ENCODE peak calls at places on chromosome 13, in nine cellular contexts. One of them, this sample, is unnamed.

GRCh38 chr13:32022292-32022691 is 9.3 kb upstream of the FRY start:
- DNase-seq in brain microvascular endothelial cell: no peak
- DNase-seq in CD8-positive, alpha-beta memory T cell: no peak
- DNase-seq in aorta: no peak
- DNase-seq in substantia nigra: no peak
- DNase-seq in naive thymus-derived CD4-positive, alpha-beta T cell: no peak
- DNase-seq in cardiac muscle cell: no peak
- DNase-seq in RWPE1: no peak
- DNase-seq in neuronal stem cell: no peak
- DNase-seq in this sample: no peak

GRCh38 chr13:108958013-108958376 is 328.6 kb downstream of the MYO16 start:
- DNase-seq in CD8-positive, alpha-beta memory T cell: no peak
- DNase-seq in RWPE1: no peak
- DNase-seq in substantia nigra: no peak
- DNase-seq in brain microvascular endothelial cell: no peak
- DNase-seq in cardiac muscle cell: no peak
- DNase-seq in naive thymus-derived CD4-positive, alpha-beta T cell: no peak
- DNase-seq in neuronal stem cell: no peak
- DNase-seq in aorta: no peak
- DNase-seq in this sample: no peak

GRCh38 chr13:45194081-45194939 is 6.5 kb downstream of the KCTD4 start:
- DNase-seq in naive thymus-derived CD4-positive, alpha-beta T cell: no peak
- DNase-seq in cardiac muscle cell: peak
- DNase-seq in substantia nigra: peak
- DNase-seq in neuronal stem cell: no peak
- DNase-seq in CD8-positive, alpha-beta memory T cell: no peak
- DNase-seq in aorta: peak
- DNase-seq in brain microvascular endothelial cell: peak
- DNase-seq in RWPE1: no peak
- DNase-seq in this sample: no peak

GRCh38 chr13:24877531-24877930 is 113.6 kb downstream of the RNF17 start:
- DNase-seq in CD8-positive, alpha-beta memory T cell: no peak
- DNase-seq in substantia nigra: no peak
- DNase-seq in neuronal stem cell: no peak
- DNase-seq in naive thymus-derived CD4-positive, alpha-beta T cell: no peak
- DNase-seq in brain microvascular endothelial cell: no peak
- DNase-seq in cardiac muscle cell: no peak
- DNase-seq in RWPE1: no peak
- DNase-seq in aorta: no peak
- DNase-seq in this sample: no peak

GRCh38 chr13:63367522-63368198 is 1952.0 kb upstream of the PCDH20 start:
- DNase-seq in neuronal stem cell: no peak
- DNase-seq in naive thymus-derived CD4-positive, alpha-beta T cell: no peak
- DNase-seq in brain microvascular endothelial cell: no peak
- DNase-seq in cardiac muscle cell: no peak
- DNase-seq in RWPE1: no peak
- DNase-seq in substantia nigra: no peak
- DNase-seq in CD8-positive, alpha-beta memory T cell: no peak
- DNase-seq in aorta: no peak
- DNase-seq in this sample: no peak

GRCh38 chr13:96792188-96792587 is 202.1 kb downstream of the OXGR1 start:
- DNase-seq in aorta: no peak
- DNase-seq in brain microvascular endothelial cell: no peak
- DNase-seq in neuronal stem cell: no peak
- DNase-seq in RWPE1: no peak
- DNase-seq in naive thymus-derived CD4-positive, alpha-beta T cell: no peak
- DNase-seq in CD8-positive, alpha-beta memory T cell: no peak
- DNase-seq in substantia nigra: no peak
- DNase-seq in cardiac muscle cell: no peak
- DNase-seq in this sample: no peak

GRCh38 chr13:43364210-43365041 is 341.0 kb downstream of the DNAJC15 start:
- DNase-seq in CD8-positive, alpha-beta memory T cell: no peak
- DNase-seq in aorta: no peak
- DNase-seq in naive thymus-derived CD4-positive, alpha-beta T cell: no peak
- DNase-seq in cardiac muscle cell: peak
- DNase-seq in brain microvascular endothelial cell: peak
- DNase-seq in neuronal stem cell: no peak
- DNase-seq in substantia nigra: peak
- DNase-seq in RWPE1: no peak
- DNase-seq in this sample: peak

GRCh38 chr13:61350351-61350750 is 65.3 kb downstream of the PCDH20 start:
- DNase-seq in substantia nigra: no peak
- DNase-seq in aorta: no peak
- DNase-seq in brain microvascular endothelial cell: no peak
- DNase-seq in cardiac muscle cell: no peak
- DNase-seq in neuronal stem cell: no peak
- DNase-seq in RWPE1: no peak
- DNase-seq in CD8-positive, alpha-beta memory T cell: no peak
- DNase-seq in naive thymus-derived CD4-positive, alpha-beta T cell: no peak
- DNase-seq in this sample: no peak

GRCh38 chr13:98542568-98543379 is 34.1 kb downstream of the STK24 start:
- DNase-seq in naive thymus-derived CD4-positive, alpha-beta T cell: no peak
- DNase-seq in CD8-positive, alpha-beta memory T cell: no peak
- DNase-seq in cardiac muscle cell: no peak
- DNase-seq in brain microvascular endothelial cell: no peak
- DNase-seq in substantia nigra: no peak
- DNase-seq in neuronal stem cell: no peak
- DNase-seq in aorta: no peak
- DNase-seq in RWPE1: no peak
- DNase-seq in this sample: no peak

GRCh38 chr13:111912991-111913781 is 153.8 kb upstream of the SOX1 start:
- DNase-seq in aorta: no peak
- DNase-seq in naive thymus-derived CD4-positive, alpha-beta T cell: no peak
- DNase-seq in RWPE1: no peak
- DNase-seq in substantia nigra: no peak
- DNase-seq in CD8-positive, alpha-beta memory T cell: no peak
- DNase-seq in cardiac muscle cell: no peak
- DNase-seq in neuronal stem cell: no peak
- DNase-seq in brain microvascular endothelial cell: no peak
- DNase-seq in this sample: no peak

GRCh38 chr13:32791545-32792172 is 205.4 kb downstream of the PDS5B start:
- DNase-seq in CD8-positive, alpha-beta memory T cell: peak
- DNase-seq in substantia nigra: no peak
- DNase-seq in naive thymus-derived CD4-positive, alpha-beta T cell: no peak
- DNase-seq in aorta: no peak
- DNase-seq in RWPE1: no peak
- DNase-seq in cardiac muscle cell: no peak
- DNase-seq in neuronal stem cell: no peak
- DNase-seq in brain microvascular endothelial cell: no peak
- DNase-seq in this sample: no peak

GRCh38 chr13:43597599-43597945 is 189.2 kb downstream of the ENOX1 start:
- DNase-seq in cardiac muscle cell: no peak
- DNase-seq in substantia nigra: no peak
- DNase-seq in aorta: no peak
- DNase-seq in naive thymus-derived CD4-positive, alpha-beta T cell: no peak
- DNase-seq in RWPE1: no peak
- DNase-seq in brain microvascular endothelial cell: no peak
- DNase-seq in CD8-positive, alpha-beta memory T cell: no peak
- DNase-seq in neuronal stem cell: no peak
- DNase-seq in this sample: no peak

GRCh38 chr13:29543230-29544215 is 52.0 kb downstream of the SLC7A1 start:
- DNase-seq in substantia nigra: no peak
- DNase-seq in neuronal stem cell: no peak
- DNase-seq in RWPE1: no peak
- DNase-seq in CD8-positive, alpha-beta memory T cell: no peak
- DNase-seq in naive thymus-derived CD4-positive, alpha-beta T cell: no peak
- DNase-seq in cardiac muscle cell: peak
- DNase-seq in brain microvascular endothelial cell: peak
- DNase-seq in aorta: no peak
- DNase-seq in this sample: no peak

GRCh38 chr13:109816979-109817275 is 30.5 kb upstream of the IRS2 start:
- DNase-seq in naive thymus-derived CD4-positive, alpha-beta T cell: no peak
- DNase-seq in neuronal stem cell: no peak
- DNase-seq in aorta: no peak
- DNase-seq in substantia nigra: no peak
- DNase-seq in RWPE1: no peak
- DNase-seq in brain microvascular endothelial cell: peak
- DNase-seq in CD8-positive, alpha-beta memory T cell: no peak
- DNase-seq in cardiac muscle cell: peak
- DNase-seq in this sample: no peak

GRCh38 chr13:104810242-104810641 is 1725.2 kb downstream of the EFNB2 start:
- DNase-seq in substantia nigra: no peak
- DNase-seq in RWPE1: no peak
- DNase-seq in brain microvascular endothelial cell: no peak
- DNase-seq in CD8-positive, alpha-beta memory T cell: no peak
- DNase-seq in neuronal stem cell: no peak
- DNase-seq in naive thymus-derived CD4-positive, alpha-beta T cell: no peak
- DNase-seq in aorta: no peak
- DNase-seq in cardiac muscle cell: no peak
- DNase-seq in this sample: no peak

GRCh38 chr13:39602277-39602613 is 748 bp downstream of the LHFPL6 start:
- DNase-seq in neuronal stem cell: no peak
- DNase-seq in CD8-positive, alpha-beta memory T cell: no peak
- DNase-seq in brain microvascular endothelial cell: no peak
- DNase-seq in naive thymus-derived CD4-positive, alpha-beta T cell: no peak
- DNase-seq in substantia nigra: no peak
- DNase-seq in RWPE1: no peak
- DNase-seq in aorta: no peak
- DNase-seq in cardiac muscle cell: no peak
- DNase-seq in this sample: no peak

GRCh38 chr13:67230243-67230773 is at the start of gene PCDH9:
- DNase-seq in neuronal stem cell: peak
- DNase-seq in CD8-positive, alpha-beta memory T cell: peak
- DNase-seq in cardiac muscle cell: peak
- DNase-seq in brain microvascular endothelial cell: peak
- DNase-seq in aorta: peak
- DNase-seq in naive thymus-derived CD4-positive, alpha-beta T cell: peak
- DNase-seq in RWPE1: peak
- DNase-seq in substantia nigra: peak
- DNase-seq in this sample: peak

GRCh38 chr13:101570410-101570809 is 117.9 kb downstream of the ITGBL1 start:
- DNase-seq in naive thymus-derived CD4-positive, alpha-beta T cell: no peak
- DNase-seq in CD8-positive, alpha-beta memory T cell: no peak
- DNase-seq in substantia nigra: no peak
- DNase-seq in cardiac muscle cell: no peak
- DNase-seq in RWPE1: peak
- DNase-seq in aorta: no peak
- DNase-seq in brain microvascular endothelial cell: peak
- DNase-seq in neuronal stem cell: no peak
- DNase-seq in this sample: no peak

GRCh38 chr13:76538004-76538403 is 348.2 kb downstream of the KCTD12 start:
- DNase-seq in aorta: no peak
- DNase-seq in neuronal stem cell: no peak
- DNase-seq in substantia nigra: no peak
- DNase-seq in brain microvascular endothelial cell: no peak
- DNase-seq in cardiac muscle cell: no peak
- DNase-seq in RWPE1: no peak
- DNase-seq in CD8-positive, alpha-beta memory T cell: no peak
- DNase-seq in naive thymus-derived CD4-positive, alpha-beta T cell: no peak
- DNase-seq in this sample: no peak

DNA sequence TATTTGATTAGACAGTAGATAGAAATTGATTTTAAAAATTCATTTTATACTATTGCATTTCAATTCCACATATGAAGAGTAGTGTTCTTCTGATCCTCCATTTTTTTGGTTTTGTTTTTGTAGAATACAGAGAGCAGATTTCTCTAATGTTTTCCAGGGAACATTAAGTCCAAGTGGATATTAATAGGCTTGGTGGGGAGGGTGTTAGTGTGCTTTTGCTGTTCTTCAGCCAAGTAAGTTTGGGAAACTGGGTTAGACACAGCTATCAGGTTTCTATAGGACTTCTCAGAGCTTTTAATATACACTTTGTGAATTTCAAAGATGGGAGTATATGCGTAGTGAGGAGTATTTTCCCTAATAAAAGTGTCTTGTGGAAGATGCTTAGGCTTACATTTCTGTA is 21.8 kb downstream of the NAA16 start:
- DNase-seq in brain microvascular endothelial cell: no peak
- DNase-seq in naive thymus-derived CD4-positive, alpha-beta T cell: no peak
- DNase-seq in cardiac muscle cell: no peak
- DNase-seq in neuronal stem cell: no peak
- DNase-seq in aorta: no peak
- DNase-seq in RWPE1: no peak
- DNase-seq in substantia nigra: no peak
- DNase-seq in CD8-positive, alpha-beta memory T cell: no peak
- DNase-seq in this sample: no peak
- H3K27ac ChIP-seq in brain microvascular endothelial cell: no peak
- H3K27ac ChIP-seq in naive thymus-derived CD4-positive, alpha-beta T cell: no peak
- H3K27ac ChIP-seq in cardiac muscle cell: no peak
- H3K27ac ChIP-seq in neuronal stem cell: no peak
- H3K27ac ChIP-seq in aorta: no peak
- H3K27ac ChIP-seq in RWPE1: no peak
- H3K27ac ChIP-seq in substantia nigra: no peak
- H3K27ac ChIP-seq in CD8-positive, alpha-beta memory T cell: no peak
- H3K27ac ChIP-seq in this sample: no peak

GRCh38 chr13:74290324-74290773 is 156.1 kb upstream of the KLF12 start:
- DNase-seq in RWPE1: peak
- DNase-seq in substantia nigra: peak
- DNase-seq in brain microvascular endothelial cell: peak
- DNase-seq in naive thymus-derived CD4-positive, alpha-beta T cell: no peak
- DNase-seq in neuronal stem cell: peak
- DNase-seq in CD8-positive, alpha-beta memory T cell: peak
- DNase-seq in cardiac muscle cell: peak
- DNase-seq in aorta: no peak
- DNase-seq in this sample: peak
- H3K27ac ChIP-seq in RWPE1: no peak
- H3K27ac ChIP-seq in substantia nigra: no peak
- H3K27ac ChIP-seq in brain microvascular endothelial cell: no peak
- H3K27ac ChIP-seq in naive thymus-derived CD4-positive, alpha-beta T cell: peak
- H3K27ac ChIP-seq in neuronal stem cell: no peak
- H3K27ac ChIP-seq in CD8-positive, alpha-beta memory T cell: no peak
- H3K27ac ChIP-seq in cardiac muscle cell: no peak
- H3K27ac ChIP-seq in aorta: peak
- H3K27ac ChIP-seq in this sample: no peak

GRCh38 chr13:51501592-51502205 is 48.9 kb upstream of the INTS6 start:
- DNase-seq in aorta: no peak
- DNase-seq in RWPE1: no peak
- DNase-seq in substantia nigra: no peak
- DNase-seq in naive thymus-derived CD4-positive, alpha-beta T cell: no peak
- DNase-seq in cardiac muscle cell: peak
- DNase-seq in neuronal stem cell: no peak
- DNase-seq in CD8-positive, alpha-beta memory T cell: no peak
- DNase-seq in brain microvascular endothelial cell: no peak
- DNase-seq in this sample: no peak
- H3K27ac ChIP-seq in aorta: no peak
- H3K27ac ChIP-seq in RWPE1: no peak
- H3K27ac ChIP-seq in substantia nigra: no peak
- H3K27ac ChIP-seq in naive thymus-derived CD4-positive, alpha-beta T cell: no peak
- H3K27ac ChIP-seq in cardiac muscle cell: no peak
- H3K27ac ChIP-seq in neuronal stem cell: no peak
- H3K27ac ChIP-seq in CD8-positive, alpha-beta memory T cell: no peak
- H3K27ac ChIP-seq in brain microvascular endothelial cell: peak
- H3K27ac ChIP-seq in this sample: no peak

DNA sequence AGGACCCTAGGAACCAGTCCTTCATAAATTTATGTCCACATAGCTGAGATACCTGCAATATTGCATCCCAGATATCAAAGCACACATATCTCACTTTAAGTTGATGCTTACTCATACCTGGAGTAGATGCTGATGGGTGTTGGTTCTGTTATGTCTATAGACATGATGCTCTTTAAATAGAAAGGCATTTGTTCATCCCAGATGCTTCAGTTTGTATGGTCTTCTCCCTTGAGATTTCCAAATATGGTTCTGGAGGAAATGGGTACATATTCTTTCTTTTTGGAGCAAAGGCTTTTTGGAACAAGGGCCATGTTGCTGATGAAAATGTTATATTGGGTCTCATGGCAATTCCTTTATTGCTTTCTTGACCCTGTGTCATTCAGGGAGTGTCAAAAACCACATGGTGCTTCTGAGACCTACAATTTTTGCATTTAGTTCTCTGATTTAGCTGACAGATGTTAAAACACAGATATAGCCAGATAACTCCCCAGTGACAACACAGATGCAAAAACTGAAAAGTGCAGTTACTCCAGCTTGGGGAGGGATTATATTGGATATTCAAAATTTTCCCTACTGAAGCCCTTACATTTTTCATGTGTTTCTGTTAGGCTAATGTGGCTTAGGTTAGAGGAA is 211.4 kb downstream of the KCNRG start:
- DNase-seq in RWPE1: no peak
- DNase-seq in cardiac muscle cell: no peak
- DNase-seq in CD8-positive, alpha-beta memory T cell: no peak
- DNase-seq in brain microvascular endothelial cell: no peak
- DNase-seq in neuronal stem cell: no peak
- DNase-seq in naive thymus-derived CD4-positive, alpha-beta T cell: no peak
- DNase-seq in aorta: no peak
- DNase-seq in substantia nigra: no peak
- DNase-seq in this sample: no peak
- H3K27ac ChIP-seq in RWPE1: no peak
- H3K27ac ChIP-seq in cardiac muscle cell: no peak
- H3K27ac ChIP-seq in CD8-positive, alpha-beta memory T cell: no peak
- H3K27ac ChIP-seq in brain microvascular endothelial cell: no peak
- H3K27ac ChIP-seq in neuronal stem cell: no peak
- H3K27ac ChIP-seq in naive thymus-derived CD4-positive, alpha-beta T cell: no peak
- H3K27ac ChIP-seq in aorta: no peak
- H3K27ac ChIP-seq in substantia nigra: no peak
- H3K27ac ChIP-seq in this sample: no peak